ENCODE peak calls at places on chromosomes 6 and 20, in five cellular contexts. E, C, J, S and K are unnamed samples.

GRCh38 chr6:14012313-14013036 is 87.7 kb downstream of the RNF182 start:
- DNase-seq in C (no peak), S (no peak), E (no peak), J (no peak), K (no peak)

GRCh38 chr6:11368264-11368663 is 135.8 kb upstream of the NEDD9 start:
- DNase-seq in E (no peak), C (no peak), J (no peak), S (no peak), K (no peak)

GRCh38 chr20:38927902-38928578 is 1.8 kb downstream of the FAM83D start:
- DNase-seq in C (no peak), E (no peak), S (no peak), J (no peak), K (no peak)

GRCh38 chr20:1566701-1567100 is 9.2 kb upstream of the SIRPD start:
- DNase-seq in C (no peak), S (no peak), E (no peak), J (no peak), K (no peak)

GRCh38 chr20:7911586-7912330 is 28.5 kb downstream of the HAO1 start:
- DNase-seq in C (no peak), J (no peak), E (no peak), S (no peak), K (no peak)

GRCh38 chr6:106094964-106095335 is 8.8 kb downstream of the PRDM1 start:
- DNase-seq in C (no peak), J (no peak), E (no peak), S (no peak), K (no peak)

GRCh38 chr6:33313105-33313708 is 671 bp downstream of the TAPBP start:
- DNase-seq in C (peak), S (no peak), E (peak), J (no peak), K (peak)

GRCh38 chr6:109877028-109877726 is 100.9 kb upstream of the GPR6 start:
- DNase-seq in E (no peak), S (no peak), J (no peak), C (no peak), K (no peak)

GRCh38 chr20:62761058-62761758 is 35.1 kb upstream of the MRGBP start:
- DNase-seq in S (no peak), E (no peak), J (no peak), C (no peak), K (no peak)

GRCh38 chr6:141321486-141322347 is 811.0 kb upstream of the GJE1 start:
- DNase-seq in S (peak), J (no peak), E (no peak), C (no peak), K (no peak)

GRCh38 chr6:33632603-33633039 is 11.5 kb downstream of the ITPR3 start:
- DNase-seq in E (peak), C (peak), J (peak), S (peak), K (peak)

GRCh38 chr6:36755435-36756348 is 58.1 kb downstream of the RAB44 start:
- DNase-seq in S (no peak), E (peak), C (peak), J (no peak), K (peak)

GRCh38 chr6:90038951-90039653 is 144.8 kb downstream of the GJA10 start:
- DNase-seq in C (no peak), S (no peak), E (no peak), J (no peak), K (no peak)

GRCh38 chr6:90194371-90194841 is 102.2 kb downstream of the BACH2 start:
- DNase-seq in S (no peak), C (no peak), J (no peak), E (no peak), K (no peak)

GRCh38 chr6:2793491-2794151 is 28.4 kb downstream of the WRNIP1 start:
- DNase-seq in C (peak), S (peak), E (peak), J (no peak), K (peak)

GRCh38 chr6:108526739-108527174 is 34.0 kb upstream of the FOXO3 start:
- DNase-seq in E (peak), J (peak), C (no peak), S (peak), K (no peak)

GRCh38 chr6:111033628-111034289 is 51.9 kb downstream of the RPF2 start:
- DNase-seq in S (no peak), C (no peak), J (no peak), E (no peak), K (no peak)

GRCh38 chr6:14066782-14067406 is 50.7 kb upstream of the CD83 start:
- DNase-seq in S (peak), C (no peak), J (peak), E (peak), K (no peak)

GRCh38 chr6:978937-979685 is 286.2 kb upstream of the EXOC2 start:
- DNase-seq in S (no peak), E (no peak), J (no peak), C (no peak), K (no peak)

GRCh38 chr20:57895161-57895855 is 185.5 kb upstream of the PMEPA1 start:
- DNase-seq in J (no peak), E (no peak), C (no peak), S (no peak), K (no peak)

GRCh38 chr6:42726026-42726425 is 3.6 kb upstream of the PRPH2 start:
- DNase-seq in S (no peak), J (no peak), E (no peak), C (no peak), K (no peak)

GRCh38 chr20:61685462-61685861 is 380.2 kb downstream of the TAF4 start:
- DNase-seq in J (no peak), S (no peak), E (no peak), C (no peak), K (no peak)

GRCh38 chr20:36888880-36889516 is 13.1 kb downstream of the TLDC2 start:
- DNase-seq in S (no peak), J (no peak), E (no peak), C (no peak), K (no peak)

GRCh38 chr6:99426454-99426762 is 1.3 kb upstream of the PNISR start:
- DNase-seq in J (no peak), S (no peak), E (no peak), C (no peak), K (no peak)

GRCh38 chr6:33839399-33840063 is 35.7 kb upstream of the MLN start:
- DNase-seq in E (no peak), C (no peak), S (peak), J (no peak), K (no peak)

GRCh38 chr6:158057213-158057987 is 75.7 kb downstream of the SYNJ2 start:
- DNase-seq in S (no peak), C (no peak), J (no peak), E (no peak), K (peak)

GRCh38 chr20:38973546-38974120 is 11.5 kb downstream of the DHX35 start:
- DNase-seq in E (no peak), C (peak), S (no peak), J (no peak), K (no peak)

GRCh38 chr6:12314751-12315150 is 24.6 kb downstream of the EDN1 start:
- DNase-seq in J (no peak), C (no peak), S (no peak), E (no peak), K (no peak)

GRCh38 chr6:131250121-131250520 is 114.9 kb downstream of the AKAP7 start:
- DNase-seq in J (no peak), E (peak), C (peak), S (peak), K (peak)

GRCh38 chr6:66735106-66735890 is 1028.3 kb upstream of the EYS start:
- DNase-seq in S (no peak), J (no peak), C (no peak), E (no peak), K (no peak)

GRCh38 chr6:46491201-46491788 is at the start of gene RCAN2:
- DNase-seq in J (peak), C (peak), S (peak), E (peak), K (peak)

GRCh38 chr20:17620371-17621228 is 50.7 kb downstream of the DSTN start:
- DNase-seq in S (no peak), J (no peak), C (peak), E (no peak), K (peak)

GRCh38 chr20:2946988-2947961 is 74.0 kb downstream of the PTPRA start:
- DNase-seq in J (peak), E (no peak), S (peak), C (no peak), K (no peak)

GRCh38 chr20:51221791-51222408 is 199.0 kb upstream of the KCNG1 start:
- DNase-seq in C (no peak), S (no peak), J (no peak), E (no peak), K (no peak)

GRCh38 chr6:72950114-72950860 is 275.0 kb downstream of the KHDC1L start:
- DNase-seq in J (no peak), C (no peak), S (no peak), E (no peak), K (no peak)

GRCh38 chr20:34579936-34580587 is 21.5 kb downstream of the MAP1LC3A start:
- DNase-seq in E (peak), J (no peak), S (no peak), C (peak), K (peak)

GRCh38 chr6:138157986-138158638 is 3.6 kb upstream of the ARFGEF3 start:
- DNase-seq in E (no peak), S (no peak), C (no peak), J (no peak), K (no peak)

GRCh38 chr6:3789896-3790558 is 38.5 kb upstream of the PXDC1 start:
- DNase-seq in J (no peak), C (no peak), E (no peak), S (no peak), K (no peak)

GRCh38 chr6:4506806-4507205 is 269.4 kb upstream of the CDYL start:
- DNase-seq in C (no peak), S (no peak), J (no peak), E (no peak), K (no peak)

GRCh38 chr20:13526551-13526950 is 112.2 kb downstream of the TASP1 start:
- DNase-seq in J (no peak), S (no peak), E (no peak), C (no peak), K (no peak)